ENCODE peak calls at places on chromosomes 5 and 9, in eight cellular contexts. D, Z, P, E, T, O, M and J are unnamed samples.

GRCh38 chr5:168947212-168947868 is 353.6 kb downstream of the SLIT3 start:
- DNase-seq in P (peak; percentile 20), T (peak; percentile 86), O (peak; percentile 52), Z (no peak), E (peak; percentile 28), D (no peak), M (peak; percentile 22), J (no peak)

GRCh38 chr9:125438506-125439433 is 177.1 kb downstream of the GAPVD1 start:
- DNase-seq in P (no peak), M (no peak), Z (no peak), D (no peak), T (no peak), E (no peak), O (no peak), J (no peak)

GRCh38 chr9:88045686-88046085 is 71.4 kb upstream of the CDK20 start:
- DNase-seq in M (no peak), D (no peak), T (peak; percentile 57), E (no peak), Z (no peak), O (no peak), P (no peak), J (no peak)

GRCh38 chr9:18893051-18893450 is 140.0 kb downstream of the SAXO1 start:
- DNase-seq in E (no peak), O (no peak), Z (no peak), M (no peak), D (no peak), T (no peak), P (no peak), J (no peak)

GRCh38 chr5:102540251-102540812 is 41.5 kb upstream of the SLCO6A1 start:
- DNase-seq in M (no peak), D (no peak), Z (no peak), P (no peak), T (no peak), O (no peak), E (no peak), J (no peak)

GRCh38 chr9:15299374-15299939 is 7.6 kb downstream of the TTC39B start:
- DNase-seq in T (no peak), E (no peak), D (no peak), M (no peak), P (no peak), O (no peak), Z (no peak), J (no peak)

GRCh38 chr5:176521699-176522263 is 15.4 kb downstream of the RNF44 start:
- DNase-seq in E (no peak), M (no peak), P (no peak), O (no peak), T (no peak), D (no peak), Z (no peak), J (no peak)

GRCh38 chr5:179345429-179346321 is at the start of gene ADAMTS2:
- DNase-seq in M (peak; percentile 22), O (peak; percentile 86), E (peak; percentile 50), D (peak; percentile 88), Z (no peak), P (no peak), T (peak; percentile 83), J (no peak)

GRCh38 chr9:133979921-133980863 is 11.9 kb downstream of the VAV2 start:
- DNase-seq in D (peak; percentile 59), Z (no peak), M (no peak), P (no peak), T (no peak), O (no peak), E (no peak), J (no peak)

GRCh38 chr9:122336836-122337560 is 33.8 kb upstream of the PTGS1 start:
- DNase-seq in M (no peak), Z (no peak), P (no peak), E (no peak), O (no peak), D (no peak), T (peak; percentile 47), J (no peak)

GRCh38 chr5:98796197-98796972 is 22.9 kb downstream of the RGMB start:
- DNase-seq in T (peak; percentile 81), P (peak; percentile 54), Z (no peak), E (peak; percentile 55), O (peak; percentile 53), D (no peak), M (peak; percentile 6), J (no peak)

GRCh38 chr5:96816430-96816939 is 8.7 kb upstream of the ERAP1 start:
- DNase-seq in D (no peak), O (no peak), E (peak; percentile 35), Z (no peak), M (peak; percentile 22), T (peak; percentile 66), P (no peak), J (no peak)

GRCh38 chr5:67842806-67843205 is 372.8 kb upstream of the PIK3R1 start:
- DNase-seq in E (no peak), M (no peak), P (no peak), D (no peak), Z (no peak), T (peak; percentile 34), O (no peak), J (no peak)

GRCh38 chr9:134268308-134268724 is 57.9 kb upstream of the RXRA start:
- DNase-seq in O (no peak), E (peak; percentile 78), P (no peak), D (no peak), M (peak; percentile 96), T (no peak), Z (no peak), J (no peak)

GRCh38 chr5:40334242-40334635 is 345.5 kb upstream of the PTGER4 start:
- DNase-seq in T (no peak), M (no peak), P (no peak), Z (no peak), E (no peak), O (no peak), D (no peak), J (no peak)

DNA sequence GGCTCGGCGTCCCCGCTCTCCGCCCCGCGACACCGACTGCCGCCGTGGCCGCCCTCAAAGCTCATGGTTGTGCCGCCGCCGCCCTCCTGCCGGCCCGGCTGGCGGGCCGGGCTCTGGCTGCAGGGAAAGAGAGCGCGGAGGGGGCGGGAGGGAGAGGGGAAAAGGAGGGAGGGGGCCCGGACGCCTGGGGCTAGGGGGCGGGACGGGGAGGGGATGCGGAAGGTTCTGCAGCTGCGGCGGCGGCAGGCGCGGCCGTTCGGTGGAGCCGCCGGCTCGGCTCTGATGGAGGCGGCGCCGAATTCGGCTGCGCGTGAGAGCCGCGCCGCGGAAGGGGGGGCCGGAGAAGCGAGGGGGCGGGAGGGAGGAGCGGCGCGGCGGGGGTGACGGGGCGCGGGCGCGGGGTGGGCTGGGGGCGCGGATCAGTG is at the start of gene MARCHF11:
- DNase-seq in M (no peak), T (peak; percentile 61), O (no peak), P (no peak), E (no peak), D (no peak), Z (no peak), J (no peak)
- H3K4me3 ChIP-seq in M (no peak within 1 kb of the TSS), T (peak within 1 kb of the TSS; percentile 70), O (no peak within 1 kb of the TSS), P (no peak within 1 kb of the TSS), E (peak within 1 kb of the TSS; percentile 6), D (peak within 1 kb of the TSS; percentile 27), Z (no peak within 1 kb of the TSS), J (no peak within 1 kb of the TSS)

GRCh38 chr9:129432671-129433154 is 188.2 kb downstream of the C9orf50 start:
- DNase-seq in Z (peak; percentile 52), O (no peak), E (no peak), P (no peak), T (no peak), D (no peak), M (no peak), J (no peak)

GRCh38 chr9:129435996-129436676 is 184.8 kb downstream of the C9orf50 start:
- DNase-seq in Z (no peak), P (no peak), M (no peak), T (no peak), E (no peak), D (no peak), O (no peak), J (no peak)

GRCh38 chr9:129435272-129435671 is 185.6 kb downstream of the C9orf50 start:
- DNase-seq in O (no peak), M (no peak), D (no peak), E (no peak), P (no peak), T (no peak), Z (no peak), J (no peak)

GRCh38 chr9:129432255-129432654 is 188.6 kb downstream of the C9orf50 start:
- DNase-seq in E (no peak), P (no peak), Z (no peak), T (no peak), O (no peak), M (no peak), D (no peak), J (no peak)

DNA sequence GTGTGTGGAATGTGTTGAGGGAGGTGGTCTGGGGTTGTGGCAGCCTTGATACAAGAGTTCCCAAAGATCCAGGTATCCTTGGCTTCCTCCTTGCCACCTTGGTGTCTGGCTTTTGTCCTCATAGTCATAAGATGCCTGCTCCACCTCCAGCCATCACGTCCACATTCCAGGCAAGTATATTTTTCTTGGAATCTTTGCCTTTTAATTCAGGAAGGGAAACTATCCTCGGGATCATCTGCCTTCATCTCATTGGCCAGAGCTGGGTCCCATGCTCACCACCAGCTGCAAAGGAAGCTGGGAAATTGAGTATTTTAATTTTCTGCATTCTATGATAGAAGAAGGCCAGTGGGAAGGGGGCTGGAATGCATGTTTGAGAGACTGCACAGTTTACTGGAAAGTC is 186.7 kb downstream of the C9orf50 start:
- DNase-seq in T (no peak), O (no peak), Z (no peak), D (no peak), E (no peak), P (no peak), M (no peak), J (no peak)
- TF ChIP-seq POLR2AphosphoS5 in T (no peak), O (no peak), Z (no peak), D (no peak), E (no peak), P (no peak), M (no peak), J (no peak)

GRCh38 chr5:114362197-114362976 is 517 bp downstream of the KCNN2 start:
- DNase-seq in E (no peak), T (peak; percentile 68), Z (no peak), O (no peak), M (no peak), D (no peak), P (no peak), J (no peak)

GRCh38 chr5:114363837-114364236 is 2.0 kb downstream of the KCNN2 start:
- DNase-seq in T (peak; percentile 49), P (no peak), E (no peak), M (peak; percentile 27), O (no peak), D (no peak), Z (no peak), J (no peak)

GRCh38 chr5:114360816-114361723 is 800 bp upstream of the KCNN2 start:
- DNase-seq in Z (no peak), D (no peak), E (no peak), P (no peak), T (peak; percentile 89), M (peak; percentile 58), O (no peak), J (no peak)

GRCh38 chr5:114361724-114362196 is at the start of gene KCNN2:
- DNase-seq in M (peak; percentile 92), T (peak; percentile 95), E (peak; percentile 77), Z (peak; percentile 24), O (no peak), P (no peak), D (peak; percentile 90), J (no peak)

GRCh38 chr5:114362977-114363721 is 1.3 kb downstream of the KCNN2 start:
- DNase-seq in E (no peak), O (no peak), Z (no peak), M (peak; percentile 13), T (peak; percentile 43), D (no peak), P (no peak), J (no peak)
- H3K27ac ChIP-seq in E (no peak overlapping the region), O (no peak overlapping the region), Z (no peak overlapping the region), M (peak overlapping the region; percentile 80), T (no peak overlapping the region), D (no peak overlapping the region), P (no peak overlapping the region), J (no peak overlapping the region)

GRCh38 chr5:35362772-35363171 is 132.5 kb upstream of the PRLR start:
- DNase-seq in M (no peak), O (no peak), T (no peak), Z (no peak), E (no peak), P (no peak), D (no peak), J (no peak)
- H3K4me3 ChIP-seq in M (no peak overlapping the region), O (no peak overlapping the region), T (no peak overlapping the region), Z (no peak overlapping the region), E (no peak overlapping the region), P (no peak overlapping the region), D (no peak overlapping the region), J (no peak overlapping the region)